ENCODE peak calls at places on chromosomes 1 and 21, in five cellular contexts. J is heart right ventricle, H is lower lobe of right lung, K is psoas muscle, B is AG09319. Z is an unnamed sample.
A peak's percentile ranks its signal among the peaks of the same experiment; 100 is the strongest.

GRCh38 chr21:33799378-33800090 is 116.1 kb downstream of the ATP5PO start:
- DNase-seq in J (peak; percentile 29), H (no peak), K (no peak), B (no peak), Z (no peak)

GRCh38 chr1:226665505-226666163 is 73.4 kb downstream of the ITPKB start:
- DNase-seq in J (no peak), H (no peak), K (no peak), B (no peak), Z (no peak)

GRCh38 chr21:45574691-45575090 is 32.5 kb upstream of the SLC19A1 start:
- DNase-seq in J (no peak), H (peak; percentile 41), K (no peak), B (no peak), Z (no peak)

GRCh38 chr1:231265379-231265778 is 24.4 kb downstream of the GNPAT start:
- DNase-seq in J (no peak), H (no peak), K (no peak), B (no peak), Z (no peak)

GRCh38 chr1:244735854-244736561 is 83.1 kb downstream of the DESI2 start:
- DNase-seq in J (no peak), H (no peak), K (no peak), B (no peak), Z (no peak)

GRCh38 chr1:70358921-70359564 is 4.5 kb upstream of the ANKRD13C start:
- DNase-seq in J (no peak), H (no peak), K (no peak), B (no peak), Z (peak; percentile 75)

GRCh38 chr1:240031009-240031408 is 60.7 kb upstream of the FMN2 start:
- DNase-seq in J (no peak), H (no peak), K (no peak), B (peak; percentile 74), Z (peak; percentile 76)

GRCh38 chr1:71755441-71755840 is 526.9 kb downstream of the NEGR1 start:
- DNase-seq in J (no peak), H (no peak), K (no peak), B (no peak), Z (no peak)

GRCh38 chr1:191888996-191889622 is 269.2 kb upstream of the RGS18 start:
- DNase-seq in J (no peak), H (no peak), K (no peak), B (no peak), Z (no peak)

GRCh38 chr1:118945460-118945859 is 42.7 kb downstream of the TBX15 start:
- DNase-seq in J (no peak), H (no peak), K (no peak), B (no peak), Z (no peak)

GRCh38 chr1:26696191-26696644 is 403 bp downstream of the ARID1A start:
- DNase-seq in J (no peak), H (peak; percentile 62), K (peak; percentile 39), B (no peak), Z (no peak)

GRCh38 chr1:219759095-219759494 is 146.2 kb upstream of the ZC3H11B start:
- DNase-seq in J (no peak), H (no peak), K (no peak), B (no peak), Z (no peak)

GRCh38 chr1:26305667-26306289 is 658 bp downstream of the UBXN11 start:
- DNase-seq in J (no peak), H (no peak), K (no peak), B (no peak), Z (no peak)

GRCh38 chr1:208775841-208776240 is 531.7 kb upstream of the PLXNA2 start:
- DNase-seq in J (no peak), H (no peak), K (no peak), B (no peak), Z (no peak)

GRCh38 chr1:11878081-11878890 is 19.5 kb upstream of the NPPB start:
- DNase-seq in J (no peak), H (no peak), K (no peak), B (no peak), Z (no peak)

GRCh38 chr1:230189276-230190183 is 122.5 kb downstream of the GALNT2 start:
- DNase-seq in J (no peak), H (no peak), K (no peak), B (no peak), Z (no peak)

GRCh38 chr1:37692834-37693175 is 489 bp downstream of the CDCA8 start:
- DNase-seq in J (peak; percentile 8), H (no peak), K (peak; percentile 19), B (no peak), Z (no peak)

GRCh38 chr1:238023137-238023536 is 132.4 kb upstream of the ZP4 start:
- DNase-seq in J (no peak), H (no peak), K (no peak), B (no peak), Z (no peak)

GRCh38 chr21:45093064-45093532 is 18.7 kb downstream of the ADARB1 start:
- DNase-seq in J (peak; percentile 54), H (no peak), K (peak; percentile 55), B (no peak), Z (no peak)

GRCh38 chr1:226404063-226404903 is 3.6 kb downstream of the PARP1 start:
- DNase-seq in J (no peak), H (no peak), K (no peak), B (peak; percentile 16), Z (no peak)

GRCh38 chr1:228782662-228783414 is 47.6 kb downstream of the RHOU start:
- DNase-seq in J (no peak), H (no peak), K (no peak), B (no peak), Z (no peak)

GRCh38 chr1:221937155-221937953 is 195.5 kb upstream of the DUSP10 start:
- DNase-seq in J (no peak), H (no peak), K (no peak), B (no peak), Z (no peak)

GRCh38 chr1:221933814-221934213 is 191.9 kb upstream of the DUSP10 start:
- DNase-seq in J (no peak), H (no peak), K (no peak), B (no peak), Z (no peak)

GRCh38 chr1:221944247-221944870 is 202.5 kb upstream of the DUSP10 start:
- DNase-seq in J (no peak), H (no peak), K (no peak), B (no peak), Z (no peak)

GRCh38 chr1:221940631-221941030 is 198.7 kb upstream of the DUSP10 start:
- DNase-seq in J (no peak), H (no peak), K (no peak), B (no peak), Z (no peak)

DNA sequence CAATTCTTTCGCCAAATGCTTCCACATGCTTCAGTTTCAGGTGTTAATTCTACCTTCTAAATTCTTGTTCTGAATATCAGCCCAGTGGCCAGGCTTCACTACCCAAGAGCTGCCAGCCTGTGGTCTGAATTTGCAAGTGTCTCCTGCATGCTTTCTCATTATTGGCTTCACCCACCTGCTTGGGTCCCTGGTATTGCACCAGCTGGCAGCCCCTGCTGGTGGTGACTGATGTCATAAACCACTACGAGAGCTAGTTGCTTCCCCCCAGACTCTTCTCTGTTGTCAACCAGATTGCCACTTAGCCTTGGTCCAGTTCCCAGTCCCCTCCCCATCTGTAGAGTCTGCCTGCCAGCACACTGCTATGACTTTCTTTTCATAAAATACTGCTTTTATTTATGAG is 197.7 kb upstream of the DUSP10 start:
- DNase-seq in J (no peak), H (no peak), K (no peak), B (no peak), Z (no peak)
- TF ChIP-seq CTCF in J (no peak), H (no peak), K (no peak), B (no peak), Z (no peak)

GRCh38 chr1:28506907-28507246 is 1.0 kb downstream of the RCC1 start:
- DNase-seq in J (no peak), H (no peak), K (no peak), B (no peak), Z (no peak)
- TF ChIP-seq CTCF in J (no peak), H (no peak), K (no peak), B (no peak), Z (no peak)

GRCh38 chr1:170657275-170657853 is 6.6 kb upstream of the PRRX1 start:
- DNase-seq in J (no peak), H (no peak), K (no peak), B (no peak), Z (no peak)
- TF ChIP-seq CTCF in J (no peak), H (no peak), K (no peak), B (no peak), Z (no peak)

GRCh38 chr21:41583274-41583790 is 75.4 kb upstream of the TMPRSS2 start:
- DNase-seq in J (no peak), H (peak; percentile 88), K (no peak), B (no peak), Z (no peak)

GRCh38 chr21:41580758-41581554 is 73.0 kb upstream of the TMPRSS2 start:
- DNase-seq in J (no peak), H (no peak), K (no peak), B (no peak), Z (no peak)

GRCh38 chr21:41582298-41582840 is 74.4 kb upstream of the TMPRSS2 start:
- DNase-seq in J (no peak), H (no peak), K (no peak), B (no peak), Z (no peak)

GRCh38 chr21:41582866-41583265 is 74.9 kb upstream of the TMPRSS2 start:
- DNase-seq in J (no peak), H (no peak), K (no peak), B (no peak), Z (no peak)

GRCh38 chr21:41581592-41582228 is 73.8 kb upstream of the TMPRSS2 start:
- DNase-seq in J (no peak), H (no peak), K (no peak), B (no peak), Z (no peak)
- TF ChIP-seq CTCF in J (no peak), H (no peak), K (no peak), B (no peak), Z (no peak)